ENCODE peak calls at places on chromosomes 11 and 22, in ten cellular contexts. One of them, this sample, is unnamed.

GRCh38 chr11:119764108-119764874 is 35.3 kb upstream of the NECTIN1 start:
- DNase-seq in sigmoid colon: no peak
- DNase-seq in aorta: peak; percentile 74
- DNase-seq in endodermal cell: peak; percentile 72
- DNase-seq in iris pigment epithelial cell: peak; percentile 83
- DNase-seq in NCI-H510A treated with DMSO at 0.1 percent for 48 hours: peak; percentile 17
- DNase-seq in Caki2: no peak
- DNase-seq in C1 segment of cervical spinal cord: peak; percentile 63
- DNase-seq in colonic mucosa: no peak
- DNase-seq in NCI-H1417: no peak
- DNase-seq in this sample: peak; percentile 70

GRCh38 chr11:111631666-111632039 is 29.4 kb downstream of the SIK2 start:
- DNase-seq in sigmoid colon: no peak
- DNase-seq in aorta: no peak
- DNase-seq in endodermal cell: no peak
- DNase-seq in iris pigment epithelial cell: peak; percentile 88
- DNase-seq in NCI-H510A treated with DMSO at 0.1 percent for 48 hours: no peak
- DNase-seq in Caki2: peak; percentile 19
- DNase-seq in C1 segment of cervical spinal cord: no peak
- DNase-seq in colonic mucosa: no peak
- DNase-seq in NCI-H1417: no peak
- DNase-seq in this sample: no peak

GRCh38 chr11:122711831-122712378 is 56.4 kb downstream of the UBASH3B start:
- DNase-seq in sigmoid colon: peak; percentile 46
- DNase-seq in aorta: peak; percentile 56
- DNase-seq in endodermal cell: no peak
- DNase-seq in iris pigment epithelial cell: no peak
- DNase-seq in NCI-H510A treated with DMSO at 0.1 percent for 48 hours: no peak
- DNase-seq in Caki2: no peak
- DNase-seq in C1 segment of cervical spinal cord: no peak
- DNase-seq in colonic mucosa: no peak
- DNase-seq in NCI-H1417: no peak
- DNase-seq in this sample: no peak

GRCh38 chr11:101363706-101364275 is 220.0 kb downstream of the TRPC6 start:
- DNase-seq in sigmoid colon: no peak
- DNase-seq in aorta: no peak
- DNase-seq in endodermal cell: no peak
- DNase-seq in iris pigment epithelial cell: no peak
- DNase-seq in NCI-H510A treated with DMSO at 0.1 percent for 48 hours: no peak
- DNase-seq in Caki2: no peak
- DNase-seq in C1 segment of cervical spinal cord: no peak
- DNase-seq in colonic mucosa: no peak
- DNase-seq in NCI-H1417: no peak
- DNase-seq in this sample: no peak

GRCh38 chr11:34345991-34346480 is 11.8 kb downstream of the ABTB2 start:
- DNase-seq in sigmoid colon: no peak
- DNase-seq in aorta: peak; percentile 83
- DNase-seq in endodermal cell: no peak
- DNase-seq in iris pigment epithelial cell: peak; percentile 72
- DNase-seq in NCI-H510A treated with DMSO at 0.1 percent for 48 hours: no peak
- DNase-seq in Caki2: no peak
- DNase-seq in C1 segment of cervical spinal cord: no peak
- DNase-seq in colonic mucosa: no peak
- DNase-seq in NCI-H1417: no peak
- DNase-seq in this sample: no peak

GRCh38 chr11:101083334-101083733 is 46.3 kb downstream of the PGR start:
- DNase-seq in sigmoid colon: no peak
- DNase-seq in aorta: no peak
- DNase-seq in endodermal cell: peak; percentile 54
- DNase-seq in iris pigment epithelial cell: no peak
- DNase-seq in NCI-H510A treated with DMSO at 0.1 percent for 48 hours: no peak
- DNase-seq in Caki2: no peak
- DNase-seq in C1 segment of cervical spinal cord: no peak
- DNase-seq in colonic mucosa: no peak
- DNase-seq in NCI-H1417: no peak
- DNase-seq in this sample: no peak

GRCh38 chr22:20316844-20317401 is 2.9 kb downstream of the DGCR6L start:
- DNase-seq in sigmoid colon: no peak
- DNase-seq in aorta: no peak
- DNase-seq in endodermal cell: peak; percentile 33
- DNase-seq in iris pigment epithelial cell: no peak
- DNase-seq in NCI-H510A treated with DMSO at 0.1 percent for 48 hours: no peak
- DNase-seq in Caki2: no peak
- DNase-seq in C1 segment of cervical spinal cord: no peak
- DNase-seq in colonic mucosa: no peak
- DNase-seq in NCI-H1417: no peak
- DNase-seq in this sample: peak; percentile 28

GRCh38 chr11:67612751-67613150 is 6.0 kb downstream of the NDUFV1 start:
- DNase-seq in sigmoid colon: no peak
- DNase-seq in aorta: no peak
- DNase-seq in endodermal cell: peak; percentile 36
- DNase-seq in iris pigment epithelial cell: no peak
- DNase-seq in NCI-H510A treated with DMSO at 0.1 percent for 48 hours: no peak
- DNase-seq in Caki2: no peak
- DNase-seq in C1 segment of cervical spinal cord: no peak
- DNase-seq in colonic mucosa: no peak
- DNase-seq in NCI-H1417: no peak
- DNase-seq in this sample: no peak

GRCh38 chr11:87374206-87374793 is 336.6 kb downstream of the TMEM135 start:
- DNase-seq in sigmoid colon: no peak
- DNase-seq in aorta: no peak
- DNase-seq in endodermal cell: no peak
- DNase-seq in iris pigment epithelial cell: no peak
- DNase-seq in NCI-H510A treated with DMSO at 0.1 percent for 48 hours: no peak
- DNase-seq in Caki2: no peak
- DNase-seq in C1 segment of cervical spinal cord: no peak
- DNase-seq in colonic mucosa: no peak
- DNase-seq in NCI-H1417: no peak
- DNase-seq in this sample: no peak

GRCh38 chr11:3056296-3057068 is 741 bp downstream of the CARS1 start:
- DNase-seq in sigmoid colon: peak; percentile 66
- DNase-seq in aorta: no peak
- DNase-seq in endodermal cell: peak; percentile 71
- DNase-seq in iris pigment epithelial cell: no peak
- DNase-seq in NCI-H510A treated with DMSO at 0.1 percent for 48 hours: no peak
- DNase-seq in Caki2: no peak
- DNase-seq in C1 segment of cervical spinal cord: no peak
- DNase-seq in colonic mucosa: peak; percentile 54
- DNase-seq in NCI-H1417: no peak
- DNase-seq in this sample: peak; percentile 76

GRCh38 chr11:118619444-118620205 is 12.2 kb downstream of the PHLDB1 start:
- DNase-seq in sigmoid colon: peak; percentile 80
- DNase-seq in aorta: peak; percentile 89
- DNase-seq in endodermal cell: no peak
- DNase-seq in iris pigment epithelial cell: peak; percentile 97
- DNase-seq in NCI-H510A treated with DMSO at 0.1 percent for 48 hours: no peak
- DNase-seq in Caki2: peak; percentile 92
- DNase-seq in C1 segment of cervical spinal cord: peak; percentile 37
- DNase-seq in colonic mucosa: no peak
- DNase-seq in NCI-H1417: no peak
- DNase-seq in this sample: no peak

GRCh38 chr11:132686827-132687370 is 845.4 kb downstream of the OPCML start:
- DNase-seq in sigmoid colon: no peak
- DNase-seq in aorta: no peak
- DNase-seq in endodermal cell: no peak
- DNase-seq in iris pigment epithelial cell: no peak
- DNase-seq in NCI-H510A treated with DMSO at 0.1 percent for 48 hours: no peak
- DNase-seq in Caki2: no peak
- DNase-seq in C1 segment of cervical spinal cord: no peak
- DNase-seq in colonic mucosa: no peak
- DNase-seq in NCI-H1417: no peak
- DNase-seq in this sample: no peak

GRCh38 chr11:1401656-1402221 is 12.0 kb downstream of the BRSK2 start:
- DNase-seq in sigmoid colon: no peak
- DNase-seq in aorta: peak; percentile 81
- DNase-seq in endodermal cell: peak; percentile 93
- DNase-seq in iris pigment epithelial cell: peak; percentile 49
- DNase-seq in NCI-H510A treated with DMSO at 0.1 percent for 48 hours: no peak
- DNase-seq in Caki2: peak; percentile 44
- DNase-seq in C1 segment of cervical spinal cord: peak; percentile 39
- DNase-seq in colonic mucosa: peak; percentile 66
- DNase-seq in NCI-H1417: peak; percentile 6
- DNase-seq in this sample: peak; percentile 58

GRCh38 chr11:131637469-131638175 is 267.2 kb downstream of the NTM start:
- DNase-seq in sigmoid colon: no peak
- DNase-seq in aorta: no peak
- DNase-seq in endodermal cell: peak; percentile 20
- DNase-seq in iris pigment epithelial cell: no peak
- DNase-seq in NCI-H510A treated with DMSO at 0.1 percent for 48 hours: no peak
- DNase-seq in Caki2: no peak
- DNase-seq in C1 segment of cervical spinal cord: no peak
- DNase-seq in colonic mucosa: no peak
- DNase-seq in NCI-H1417: no peak
- DNase-seq in this sample: no peak

GRCh38 chr11:110972640-110973039 is 260.4 kb upstream of the ARHGAP20 start:
- DNase-seq in sigmoid colon: no peak
- DNase-seq in aorta: no peak
- DNase-seq in endodermal cell: no peak
- DNase-seq in iris pigment epithelial cell: peak; percentile 98
- DNase-seq in NCI-H510A treated with DMSO at 0.1 percent for 48 hours: no peak
- DNase-seq in Caki2: peak; percentile 15
- DNase-seq in C1 segment of cervical spinal cord: no peak
- DNase-seq in colonic mucosa: no peak
- DNase-seq in NCI-H1417: no peak
- DNase-seq in this sample: no peak

GRCh38 chr11:21988477-21988876 is 204.4 kb upstream of the ANO5 start:
- DNase-seq in sigmoid colon: no peak
- DNase-seq in aorta: no peak
- DNase-seq in endodermal cell: no peak
- DNase-seq in iris pigment epithelial cell: no peak
- DNase-seq in NCI-H510A treated with DMSO at 0.1 percent for 48 hours: peak; percentile 11
- DNase-seq in Caki2: no peak
- DNase-seq in C1 segment of cervical spinal cord: no peak
- DNase-seq in colonic mucosa: no peak
- DNase-seq in NCI-H1417: no peak
- DNase-seq in this sample: no peak

GRCh38 chr11:116975661-116976060 is 122.6 kb downstream of the SIK3 start:
- DNase-seq in sigmoid colon: no peak
- DNase-seq in aorta: no peak
- DNase-seq in endodermal cell: no peak
- DNase-seq in iris pigment epithelial cell: no peak
- DNase-seq in NCI-H510A treated with DMSO at 0.1 percent for 48 hours: no peak
- DNase-seq in Caki2: no peak
- DNase-seq in C1 segment of cervical spinal cord: no peak
- DNase-seq in colonic mucosa: no peak
- DNase-seq in NCI-H1417: no peak
- DNase-seq in this sample: no peak

GRCh38 chr11:72338741-72339140 is 94.8 kb upstream of the PHOX2A start:
- DNase-seq in sigmoid colon: no peak
- DNase-seq in aorta: no peak
- DNase-seq in endodermal cell: no peak
- DNase-seq in iris pigment epithelial cell: peak; percentile 35
- DNase-seq in NCI-H510A treated with DMSO at 0.1 percent for 48 hours: no peak
- DNase-seq in Caki2: peak; percentile 37
- DNase-seq in C1 segment of cervical spinal cord: no peak
- DNase-seq in colonic mucosa: no peak
- DNase-seq in NCI-H1417: no peak
- DNase-seq in this sample: no peak

GRCh38 chr11:127674754-127675153 is 674.2 kb upstream of the KIRREL3 start:
- DNase-seq in sigmoid colon: no peak
- DNase-seq in aorta: no peak
- DNase-seq in endodermal cell: no peak
- DNase-seq in iris pigment epithelial cell: no peak
- DNase-seq in NCI-H510A treated with DMSO at 0.1 percent for 48 hours: no peak
- DNase-seq in Caki2: no peak
- DNase-seq in C1 segment of cervical spinal cord: no peak
- DNase-seq in colonic mucosa: no peak
- DNase-seq in NCI-H1417: no peak
- DNase-seq in this sample: no peak

GRCh38 chr11:67280341-67280790 is 8.7 kb upstream of the ANKRD13D start:
- DNase-seq in sigmoid colon: peak; percentile 51
- DNase-seq in aorta: peak; percentile 36
- DNase-seq in endodermal cell: no peak
- DNase-seq in iris pigment epithelial cell: no peak
- DNase-seq in NCI-H510A treated with DMSO at 0.1 percent for 48 hours: no peak
- DNase-seq in Caki2: no peak
- DNase-seq in C1 segment of cervical spinal cord: no peak
- DNase-seq in colonic mucosa: no peak
- DNase-seq in NCI-H1417: no peak
- DNase-seq in this sample: no peak

GRCh38 chr11:13644997-13645667 is 23.3 kb upstream of the FAR1 start:
- DNase-seq in sigmoid colon: no peak
- DNase-seq in aorta: no peak
- DNase-seq in endodermal cell: no peak
- DNase-seq in iris pigment epithelial cell: no peak
- DNase-seq in NCI-H510A treated with DMSO at 0.1 percent for 48 hours: no peak
- DNase-seq in Caki2: no peak
- DNase-seq in C1 segment of cervical spinal cord: no peak
- DNase-seq in colonic mucosa: no peak
- DNase-seq in NCI-H1417: no peak
- DNase-seq in this sample: no peak

This sample was measured in left lobe of liver.